ENCODE peak calls at places on chromosomes 4 and X, in six cellular contexts. One of them, this sample, is unnamed.

GRCh38 chr4:160537681-160538080 is 1434.8 kb downstream of the RAPGEF2 start:
- DNase-seq in IMR-90: no peak
- DNase-seq in neuronal stem cell: no peak
- DNase-seq in H9: no peak
- DNase-seq in H1: no peak
- DNase-seq in trophoblast cell: no peak
- DNase-seq in this sample: no peak

GRCh38 chrX:11151799-11152591 is 40.9 kb downstream of the HCCS start:
- DNase-seq in IMR-90: no peak
- DNase-seq in neuronal stem cell: no peak
- DNase-seq in H9: no peak
- DNase-seq in H1: no peak
- DNase-seq in trophoblast cell: no peak
- DNase-seq in this sample: no peak

GRCh38 chr4:896216-896615 is 35.9 kb downstream of the GAK start:
- DNase-seq in IMR-90: no peak
- DNase-seq in neuronal stem cell: no peak
- DNase-seq in H9: no peak
- DNase-seq in H1: no peak
- DNase-seq in trophoblast cell: no peak
- DNase-seq in this sample: no peak

GRCh38 chr4:150150545-150151156 is 72.4 kb downstream of the DCLK2 start:
- DNase-seq in IMR-90: no peak
- DNase-seq in neuronal stem cell: peak; percentile 15
- DNase-seq in H9: no peak
- DNase-seq in H1: no peak
- DNase-seq in trophoblast cell: no peak
- DNase-seq in this sample: no peak

GRCh38 chr4:93764647-93765246 is 63.8 kb upstream of the ATOH1 start:
- DNase-seq in IMR-90: peak; percentile 44
- DNase-seq in neuronal stem cell: peak; percentile 45
- DNase-seq in H9: no peak
- DNase-seq in H1: no peak
- DNase-seq in trophoblast cell: peak; percentile 85
- DNase-seq in this sample: peak; percentile 48

GRCh38 chr4:78560296-78560963 is 8.9 kb downstream of the ANXA3 start:
- DNase-seq in IMR-90: peak; percentile 94
- DNase-seq in neuronal stem cell: no peak
- DNase-seq in H9: no peak
- DNase-seq in H1: no peak
- DNase-seq in trophoblast cell: peak; percentile 68
- DNase-seq in this sample: peak; percentile 74

GRCh38 chr4:6942238-6942800 is 32.7 kb downstream of the TBC1D14 start:
- DNase-seq in IMR-90: peak; percentile 98
- DNase-seq in neuronal stem cell: no peak
- DNase-seq in H9: no peak
- DNase-seq in H1: no peak
- DNase-seq in trophoblast cell: peak; percentile 92
- DNase-seq in this sample: peak; percentile 99

GRCh38 chr4:2516635-2517034 is 19.8 kb upstream of the FAM193A start:
- DNase-seq in IMR-90: no peak
- DNase-seq in neuronal stem cell: no peak
- DNase-seq in H9: no peak
- DNase-seq in H1: no peak
- DNase-seq in trophoblast cell: no peak
- DNase-seq in this sample: no peak

GRCh38 chr4:83605744-83606172 is 69.8 kb downstream of the GPAT3 start:
- DNase-seq in IMR-90: no peak
- DNase-seq in neuronal stem cell: no peak
- DNase-seq in H9: no peak
- DNase-seq in H1: no peak
- DNase-seq in trophoblast cell: no peak
- DNase-seq in this sample: no peak

GRCh38 chr4:173146456-173146855 is 22.2 kb upstream of the GALNT7 start:
- DNase-seq in IMR-90: no peak
- DNase-seq in neuronal stem cell: no peak
- DNase-seq in H9: no peak
- DNase-seq in H1: no peak
- DNase-seq in trophoblast cell: peak; percentile 97
- DNase-seq in this sample: no peak

DNA sequence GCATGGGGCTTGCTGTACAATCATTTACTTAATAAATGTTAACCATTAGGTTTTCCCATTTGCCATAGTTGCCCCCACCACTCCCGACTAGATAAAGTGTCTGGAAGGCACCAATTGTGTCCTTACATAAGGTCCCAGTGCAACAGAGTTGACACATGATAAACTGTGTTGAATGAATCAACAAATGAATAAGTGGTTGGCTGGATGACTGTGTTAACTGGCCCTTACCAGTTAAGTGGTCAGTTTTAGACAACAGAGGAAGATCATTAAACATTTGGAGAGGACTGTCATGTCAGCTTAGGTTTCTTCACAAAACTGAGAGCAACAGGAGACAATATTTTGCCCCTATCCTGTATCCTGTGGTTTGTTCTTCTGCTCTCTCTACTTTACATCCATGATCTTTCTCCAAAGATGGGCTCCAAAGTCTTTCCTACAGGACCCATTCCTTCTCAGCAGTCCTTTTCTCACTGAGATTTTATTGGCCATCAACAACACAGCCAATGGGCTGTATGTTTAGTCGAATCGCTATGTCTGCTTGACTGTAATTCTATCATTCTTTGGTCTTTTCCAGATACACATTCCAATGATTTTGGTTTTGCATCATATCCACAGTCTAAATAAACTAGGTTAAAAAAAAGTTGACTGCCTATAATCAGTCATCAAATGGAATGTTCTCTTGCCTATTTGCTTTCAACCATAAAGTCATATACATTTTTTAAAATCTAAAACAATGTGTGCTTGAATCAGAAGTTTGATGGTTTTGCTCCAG is 74.3 kb downstream of the RNF150 start:
- DNase-seq in IMR-90: peak; percentile 94
- DNase-seq in neuronal stem cell: no peak
- DNase-seq in H9: no peak
- DNase-seq in H1: no peak
- DNase-seq in trophoblast cell: no peak
- DNase-seq in this sample: peak; percentile 70
- H2AFZ ChIP-seq in IMR-90: no peak overlapping the region
- H2AFZ ChIP-seq in neuronal stem cell: no peak overlapping the region
- H2AFZ ChIP-seq in H9: no peak overlapping the region
- H2AFZ ChIP-seq in H1: no peak overlapping the region
- H2AFZ ChIP-seq in trophoblast cell: no peak overlapping the region
- H2AFZ ChIP-seq in this sample: no peak overlapping the region

GRCh38 chrX:115562492-115562872 is 1.5 kb downstream of the PLS3 start:
- DNase-seq in IMR-90: peak; percentile 51
- DNase-seq in neuronal stem cell: peak; percentile 3
- DNase-seq in H9: peak; percentile 46
- DNase-seq in H1: no peak
- DNase-seq in trophoblast cell: no peak
- DNase-seq in this sample: peak; percentile 55

GRCh38 chrX:115559672-115560071 is 1.3 kb upstream of the PLS3 start:
- DNase-seq in IMR-90: no peak
- DNase-seq in neuronal stem cell: no peak
- DNase-seq in H9: no peak
- DNase-seq in H1: no peak
- DNase-seq in trophoblast cell: no peak
- DNase-seq in this sample: no peak

GRCh38 chrX:115561605-115562491 is 874 bp downstream of the PLS3 start:
- DNase-seq in IMR-90: peak; percentile 35
- DNase-seq in neuronal stem cell: peak; percentile 24
- DNase-seq in H9: peak; percentile 58
- DNase-seq in H1: peak; percentile 52
- DNase-seq in trophoblast cell: peak; percentile 27
- DNase-seq in this sample: peak; percentile 68

GRCh38 chrX:115560211-115560977 is 580 bp upstream of the PLS3 start:
- DNase-seq in IMR-90: peak; percentile 75
- DNase-seq in neuronal stem cell: no peak
- DNase-seq in H9: no peak
- DNase-seq in H1: no peak
- DNase-seq in trophoblast cell: peak; percentile 80
- DNase-seq in this sample: peak; percentile 23

DNA sequence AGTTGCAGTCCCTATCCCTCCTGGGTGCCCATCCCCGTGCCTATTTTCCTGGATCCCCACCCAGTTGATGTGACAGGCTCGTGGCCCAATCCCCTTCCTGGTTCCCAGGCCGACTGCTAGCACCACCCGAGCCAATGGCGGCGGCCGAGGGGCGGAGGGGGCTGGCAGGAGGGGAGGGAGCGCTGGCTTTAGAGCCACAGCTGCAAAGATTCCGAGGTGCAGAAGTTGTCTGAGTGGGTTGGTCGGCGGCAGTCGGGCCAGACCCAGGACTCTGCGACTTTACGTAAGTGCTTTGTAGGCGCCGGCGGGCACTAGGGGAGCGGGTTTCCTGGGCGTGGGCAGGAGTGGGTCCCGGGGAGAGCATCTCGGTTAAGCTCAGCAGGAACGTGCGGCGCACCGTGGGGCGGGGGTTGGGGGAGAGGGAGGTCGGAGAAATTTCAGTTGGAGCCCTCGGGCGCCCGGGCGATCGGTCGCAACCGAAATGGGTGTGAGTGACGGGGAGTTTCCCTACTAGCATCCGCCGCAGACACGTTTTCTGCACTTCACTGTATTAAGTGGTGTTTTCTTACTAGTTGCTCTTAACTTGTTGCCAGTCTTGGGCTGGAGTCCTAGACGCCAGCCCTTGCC is at the start of gene PLS3:
- DNase-seq in IMR-90: peak; percentile 83
- DNase-seq in neuronal stem cell: peak; percentile 52
- DNase-seq in H9: peak; percentile 96
- DNase-seq in H1: peak; percentile 81
- DNase-seq in trophoblast cell: peak; percentile 49
- DNase-seq in this sample: peak; percentile 89
- H3K4ac ChIP-seq in IMR-90: peak within 1 kb of the TSS; percentile 84
- H3K4ac ChIP-seq in neuronal stem cell: no peak within 1 kb of the TSS
- H3K4ac ChIP-seq in H9: no peak within 1 kb of the TSS
- H3K4ac ChIP-seq in H1: no peak within 1 kb of the TSS
- H3K4ac ChIP-seq in trophoblast cell: peak within 1 kb of the TSS; percentile 99
- H3K4ac ChIP-seq in this sample: peak within 1 kb of the TSS; percentile 82

DNA sequence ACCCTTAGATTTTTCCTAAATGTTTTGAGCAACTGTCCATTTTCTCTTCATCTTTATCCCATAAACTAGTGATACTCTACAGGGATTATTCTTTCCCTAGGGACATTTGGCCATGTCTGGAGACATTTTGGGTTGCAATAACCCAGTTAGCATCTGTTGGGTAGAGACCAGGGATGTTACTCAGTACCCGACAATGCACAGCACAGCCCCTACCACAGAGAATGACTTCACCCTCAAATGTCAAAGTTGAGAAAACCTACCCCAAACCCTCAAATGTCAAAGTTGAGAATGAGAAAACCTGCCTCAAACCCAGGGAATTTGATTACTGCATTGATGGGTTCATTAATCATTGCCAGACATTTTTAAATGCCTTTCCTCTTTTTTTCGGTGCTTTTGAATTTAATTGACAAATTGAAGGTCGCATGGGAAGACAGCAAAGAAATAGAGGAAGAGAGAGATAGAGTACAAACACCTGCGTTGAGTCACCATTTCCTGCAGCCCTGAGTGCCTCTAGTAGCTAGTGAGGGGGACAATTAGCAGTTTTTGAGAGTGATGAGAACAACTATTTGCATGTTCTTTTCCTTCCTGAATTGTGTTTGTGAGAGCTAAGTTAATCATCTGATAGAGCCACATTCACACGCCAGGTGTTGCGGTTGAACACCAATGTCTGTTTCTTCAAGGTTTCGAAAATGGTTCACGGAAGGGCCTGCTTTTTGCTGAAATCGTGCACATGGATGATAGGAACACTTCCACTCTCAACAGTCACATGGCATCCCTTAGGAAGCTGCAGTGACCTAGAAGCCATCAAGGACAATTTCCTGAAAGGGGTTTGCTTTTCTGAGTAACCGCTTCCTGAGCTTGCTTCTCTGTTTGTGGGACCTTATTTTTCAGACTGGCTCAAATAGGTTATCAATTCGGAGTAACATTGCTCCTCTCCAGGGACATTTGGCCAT is 203.9 kb upstream of the VCX3A start:
- DNase-seq in IMR-90: no peak
- DNase-seq in neuronal stem cell: no peak
- DNase-seq in H9: no peak
- DNase-seq in H1: no peak
- DNase-seq in trophoblast cell: no peak
- DNase-seq in this sample: no peak
- H2AFZ ChIP-seq in IMR-90: no peak overlapping the region
- H2AFZ ChIP-seq in neuronal stem cell: no peak overlapping the region
- H2AFZ ChIP-seq in H9: no peak overlapping the region
- H2AFZ ChIP-seq in H1: no peak overlapping the region
- H2AFZ ChIP-seq in trophoblast cell: no peak overlapping the region
- H2AFZ ChIP-seq in this sample: no peak overlapping the region

DNA sequence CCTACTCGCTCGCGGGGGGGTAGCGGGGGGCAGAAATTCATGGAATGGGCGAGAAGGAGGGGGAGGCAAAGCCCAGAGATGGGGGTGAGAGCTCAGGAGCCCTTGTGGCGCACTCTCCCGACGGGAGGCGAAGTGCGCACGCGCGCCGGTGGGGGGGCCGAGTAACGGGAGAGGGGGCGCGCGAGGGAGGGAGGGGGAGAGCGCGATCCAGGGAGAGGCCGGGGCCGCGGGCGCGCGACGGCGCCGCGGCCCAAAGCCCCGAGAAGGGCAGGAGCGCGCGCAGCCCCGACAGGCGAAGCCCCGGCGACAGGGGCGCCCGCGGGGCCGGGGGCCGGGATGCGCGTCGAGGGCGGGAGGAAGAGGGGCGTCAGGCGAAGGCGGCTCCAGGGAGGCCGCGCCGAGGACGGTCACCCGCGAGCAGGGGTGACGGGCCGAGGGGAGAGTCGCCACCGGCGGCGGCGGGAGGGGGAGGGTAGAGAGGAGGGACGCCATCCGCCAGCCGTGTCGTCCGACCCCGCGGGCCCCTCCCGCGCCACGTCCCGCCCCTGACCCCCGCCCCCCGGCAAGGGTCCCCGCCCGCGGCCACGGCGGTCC is 417 bp downstream of the MECP2 start:
- DNase-seq in IMR-90: peak; percentile 51
- DNase-seq in neuronal stem cell: peak; percentile 75
- DNase-seq in H9: peak; percentile 49
- DNase-seq in H1: peak; percentile 67
- DNase-seq in trophoblast cell: peak; percentile 43
- DNase-seq in this sample: peak; percentile 77
- H3K4ac ChIP-seq in IMR-90: peak overlapping the region; percentile 62
- H3K4ac ChIP-seq in neuronal stem cell: no peak overlapping the region
- H3K4ac ChIP-seq in H9: no peak overlapping the region
- H3K4ac ChIP-seq in H1: no peak overlapping the region
- H3K4ac ChIP-seq in trophoblast cell: peak overlapping the region; percentile 97
- H3K4ac ChIP-seq in this sample: no peak overlapping the region

DNA sequence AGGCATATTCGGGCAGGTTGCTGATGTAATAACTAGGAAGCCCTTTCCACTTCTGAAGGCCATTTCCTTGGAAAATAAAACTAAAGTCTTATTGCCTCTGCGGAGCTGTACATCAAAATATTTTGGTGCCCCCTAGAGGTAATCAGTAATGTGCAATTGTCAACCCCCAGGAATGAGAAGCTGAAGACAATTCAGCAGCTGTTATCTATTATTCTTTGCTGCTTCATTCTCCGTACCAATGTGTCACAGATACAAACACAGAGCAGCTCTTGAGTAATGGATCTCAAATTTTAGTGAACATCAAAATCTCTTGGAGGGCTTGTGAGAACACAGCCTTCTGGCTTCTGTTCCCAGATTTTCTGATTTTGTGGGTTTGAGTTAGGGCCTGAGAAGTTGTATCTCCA is 3.5 kb upstream of the SLIT2 start:
- DNase-seq in IMR-90: peak; percentile 83
- DNase-seq in neuronal stem cell: peak; percentile 27
- DNase-seq in H9: no peak
- DNase-seq in H1: no peak
- DNase-seq in trophoblast cell: peak; percentile 46
- DNase-seq in this sample: peak; percentile 62
- H2AFZ ChIP-seq in IMR-90: no peak overlapping the region
- H2AFZ ChIP-seq in neuronal stem cell: no peak overlapping the region
- H2AFZ ChIP-seq in H9: no peak overlapping the region
- H2AFZ ChIP-seq in H1: no peak overlapping the region
- H2AFZ ChIP-seq in trophoblast cell: no peak overlapping the region
- H2AFZ ChIP-seq in this sample: no peak overlapping the region